ENCODE peak calls at places on chromosomes 16 and 17, in eight cellular contexts. L, U, B, H, P, Q, G and V are unnamed samples.

GRCh38 chr17:16464641-16465312 is 27.2 kb downstream of the LRRC75A start:
- DNase-seq in L (no peak), B (no peak), Q (no peak), G (no peak), P (no peak), U (no peak), H (no peak), V (no peak)

GRCh38 chr16:72814226-72814625 is 233.7 kb downstream of the ZFHX3 start:
- DNase-seq in Q (no peak), B (no peak), P (no peak), G (no peak), L (no peak), U (no peak), H (no peak), V (no peak)

GRCh38 chr17:28328325-28328724 is 6.9 kb downstream of the IFT20 start:
- DNase-seq in P (no peak), H (no peak), G (no peak), U (no peak), Q (no peak), L (no peak), B (no peak), V (no peak)

GRCh38 chr16:31071861-31072260 is 2.2 kb downstream of the ZNF668 start:
- DNase-seq in G (no peak), B (no peak), P (no peak), U (no peak), H (no peak), L (no peak), Q (no peak), V (no peak)

GRCh38 chr17:7380855-7381683 is at the start of gene TNK1:
- DNase-seq in L (peak), U (no peak), P (peak), B (no peak), H (peak), G (no peak), Q (no peak), V (no peak)

GRCh38 chr17:59347975-59348391 is 16.5 kb downstream of the YPEL2 start:
- DNase-seq in G (no peak), B (no peak), U (no peak), P (no peak), Q (no peak), L (no peak), H (no peak), V (no peak)

GRCh38 chr16:66517586-66518263 is 32.2 kb downstream of the TK2 start:
- DNase-seq in L (no peak), B (no peak), Q (no peak), P (peak), U (no peak), H (peak), G (no peak), V (no peak)

GRCh38 chr17:51029568-51030463 is 90.9 kb downstream of the SPAG9 start:
- DNase-seq in U (no peak), H (no peak), P (no peak), G (no peak), Q (no peak), B (no peak), L (no peak), V (peak)

GRCh38 chr16:69241911-69242310 is 54.9 kb downstream of the SNTB2 start:
- DNase-seq in H (no peak), L (no peak), P (no peak), U (no peak), B (no peak), Q (no peak), G (no peak), V (no peak)

GRCh38 chr16:30184430-30185140 is 1.2 kb downstream of the CORO1A start:
- DNase-seq in P (peak), H (peak), U (peak), B (peak), L (peak), G (peak), Q (no peak), V (no peak)

GRCh38 chr16:19502395-19503131 is 19.3 kb downstream of the GDE1 start:
- DNase-seq in B (peak), G (peak), Q (peak), L (peak), U (no peak), P (peak), H (peak), V (peak)

GRCh38 chr16:87740441-87740840 is 25.3 kb downstream of the KLHDC4 start:
- DNase-seq in P (no peak), Q (no peak), G (no peak), U (no peak), L (no peak), B (peak), H (no peak), V (no peak)

GRCh38 chr17:46947236-46947635 is 24.3 kb downstream of the GOSR2 start:
- DNase-seq in B (no peak), H (no peak), G (no peak), L (no peak), U (no peak), Q (no peak), P (no peak), V (no peak)